ENCODE peak calls at places on chromosome 22, in four cellular contexts. Y is NCI-H2081, H is T-helper 2 cell, Z is hepatocyte. T is an unnamed sample.

GRCh38 chr22:28930357-28931007 is 47.1 kb downstream of the ZNRF3 start:
- DNase-seq in H (no peak), Z (no peak), Y (no peak), T (no peak)

GRCh38 chr22:47433627-47434026 is 671.2 kb downstream of the TBC1D22A start:
- DNase-seq in H (no peak), Y (no peak), Z (no peak), T (no peak)

GRCh38 chr22:31637375-31637937 is 24.6 kb downstream of the PISD start:
- DNase-seq in H (no peak), Z (no peak), Y (no peak), T (no peak)

GRCh38 chr22:49638788-49639187 is 188.9 kb downstream of the BRD1 start:
- DNase-seq in H (no peak), Z (no peak), Y (no peak), T (peak; percentile 65)

GRCh38 chr22:45935573-45935972 is 41.4 kb downstream of the WNT7B start:
- DNase-seq in Z (no peak), H (no peak), Y (no peak), T (no peak)

GRCh38 chr22:27115816-27116256 is 458.4 kb downstream of the MIAT start:
- DNase-seq in H (no peak), Z (peak; percentile 67), Y (no peak), T (no peak)

GRCh38 chr22:20268350-20269012 is 363 bp upstream of the RTN4R start:
- DNase-seq in Z (peak; percentile 91), Y (peak; percentile 34), H (peak; percentile 46), T (peak; percentile 15)

GRCh38 chr22:31327786-31328544 is 18.2 kb downstream of the PATZ1 start:
- DNase-seq in Z (no peak), H (no peak), Y (no peak), T (no peak)

GRCh38 chr22:41589260-41589600 is 410 bp downstream of the PMM1 start:
- DNase-seq in Y (no peak), Z (peak; percentile 58), H (peak; percentile 46), T (no peak)

GRCh38 chr22:39173787-39174497 is 21.5 kb upstream of the CBX7 start:
- DNase-seq in Y (no peak), Z (no peak), H (peak; percentile 59), T (no peak)

GRCh38 chr22:50677493-50678217 is 5.0 kb downstream of the SHANK3 start:
- DNase-seq in Y (no peak), H (no peak), Z (peak; percentile 4), T (no peak)

GRCh38 chr22:43079742-43080141 is 9.4 kb downstream of the TTLL1 start:
- DNase-seq in Y (no peak), Z (no peak), H (no peak), T (no peak)

GRCh38 chr22:36027960-36028645 is 521 bp downstream of the RBFOX2 start:
- DNase-seq in H (peak; percentile 49), Y (peak; percentile 4), Z (no peak), T (peak; percentile 78)

GRCh38 chr22:24325105-24325757 is 54.6 kb downstream of the SPECC1L start:
- DNase-seq in Z (peak; percentile 68), H (peak; percentile 89), Y (no peak), T (peak; percentile 53)

GRCh38 chr22:17917490-17917983 is 106.8 kb downstream of the MICAL3 start:
- DNase-seq in Y (no peak), H (peak; percentile 52), Z (peak; percentile 46), T (no peak)

T was measured in COLO829.